ENCODE peak calls at places on chromosome 4, in five cellular contexts. J, B, P, K and G are unnamed samples.

GRCh38 chr4:53763813-53764597 is 172.7 kb upstream of the LNX1 start:
- DNase-seq in J (no peak), B (peak; percentile 33), P (peak; percentile 95), K (no peak), G (no peak)

GRCh38 chr4:109004431-109004830 is 241.6 kb upstream of the ETNPPL start:
- DNase-seq in J (no peak), B (no peak), P (no peak), K (no peak), G (no peak)

GRCh38 chr4:76753814-76754213 is 144.1 kb downstream of the SOWAHB start:
- DNase-seq in J (no peak), B (peak; percentile 80), P (peak; percentile 97), K (peak; percentile 78), G (no peak)

GRCh38 chr4:185309770-185310169 is 86.0 kb downstream of the LRP2BP start:
- DNase-seq in J (no peak), B (no peak), P (no peak), K (no peak), G (no peak)

GRCh38 chr4:94828882-94829281 is 71.1 kb downstream of the BMPR1B start:
- DNase-seq in J (no peak), B (peak; percentile 97), P (no peak), K (no peak), G (no peak)

GRCh38 chr4:167218022-167218608 is 16.2 kb downstream of the SPOCK3 start:
- DNase-seq in J (no peak), B (peak; percentile 79), P (no peak), K (no peak), G (no peak)

GRCh38 chr4:88257726-88258125 is 26.6 kb downstream of the PPM1K start:
- DNase-seq in J (no peak), B (no peak), P (no peak), K (no peak), G (no peak)

GRCh38 chr4:169963998-169964397 is 62.2 kb downstream of the MFAP3L start:
- DNase-seq in J (no peak), B (no peak), P (peak; percentile 32), K (no peak), G (no peak)

GRCh38 chr4:120452006-120452405 is 385.4 kb upstream of the MAD2L1 start:
- DNase-seq in J (no peak), B (no peak), P (no peak), K (no peak), G (no peak)

GRCh38 chr4:98851806-98852205 is 77.1 kb downstream of the EIF4E start:
- DNase-seq in J (no peak), B (peak; percentile 31), P (peak; percentile 45), K (no peak), G (no peak)

GRCh38 chr4:60368986-60369385 is 831.1 kb upstream of the ADGRL3 start:
- DNase-seq in J (no peak), B (no peak), P (no peak), K (no peak), G (no peak)

GRCh38 chr4:26780524-26780923 is 80.1 kb upstream of the STIM2 start:
- DNase-seq in J (no peak), B (peak; percentile 99), P (peak; percentile 14), K (peak; percentile 57), G (no peak)

GRCh38 chr4:48565362-48566083 is 75.5 kb downstream of the ZAR1 start:
- DNase-seq in J (no peak), B (no peak), P (no peak), K (no peak), G (no peak)

GRCh38 chr4:6205973-6206372 is 5.6 kb upstream of the JAKMIP1 start:
- DNase-seq in J (no peak), B (no peak), P (no peak), K (no peak), G (no peak)

GRCh38 chr4:167606551-167606950 is 372.3 kb upstream of the SPOCK3 start:
- DNase-seq in J (no peak), B (no peak), P (no peak), K (no peak), G (no peak)

GRCh38 chr4:143358923-143359694 is 22.4 kb downstream of the GAB1 start:
- DNase-seq in J (no peak), B (peak; percentile 94), P (peak; percentile 69), K (peak; percentile 94), G (no peak)

GRCh38 chr4:532588-533317 is 33.7 kb downstream of the PIGG start:
- DNase-seq in J (no peak), B (no peak), P (no peak), K (no peak), G (no peak)

GRCh38 chr4:153159728-153160221 is 44.5 kb upstream of the TRIM2 start:
- DNase-seq in J (no peak), B (no peak), P (peak; percentile 88), K (peak; percentile 72), G (no peak)

GRCh38 chr4:78864405-78865024 is 74.7 kb downstream of the PAQR3 start:
- DNase-seq in J (no peak), B (peak; percentile 80), P (peak; percentile 65), K (peak; percentile 91), G (peak; percentile 54)